ENCODE peak calls at places on chromosome X, in seven cellular contexts. One of them, this sample, is unnamed.

GRCh38 chrX:69507500-69507789 is 3.3 kb downstream of the NALF2 start:
- DNase-seq in pancreas: no peak
- DNase-seq in heart left ventricle: no peak
- DNase-seq in IMR-90: no peak
- DNase-seq in fibroblast of mammary gland: no peak
- DNase-seq in suprapubic skin: no peak
- DNase-seq in GM10248: no peak
- DNase-seq in this sample: no peak

GRCh38 chrX:1581132-1581531 is 10.3 kb upstream of the AKAP17A start:
- DNase-seq in pancreas: no peak
- DNase-seq in heart left ventricle: no peak
- DNase-seq in IMR-90: no peak
- DNase-seq in fibroblast of mammary gland: peak
- DNase-seq in suprapubic skin: no peak
- DNase-seq in GM10248: peak
- DNase-seq in this sample: no peak

GRCh38 chrX:145630081-145630480 is 187.5 kb upstream of the SLITRK2 start:
- DNase-seq in pancreas: peak
- DNase-seq in heart left ventricle: no peak
- DNase-seq in IMR-90: no peak
- DNase-seq in fibroblast of mammary gland: no peak
- DNase-seq in suprapubic skin: no peak
- DNase-seq in GM10248: no peak
- DNase-seq in this sample: no peak

GRCh38 chrX:24498181-24498580 is 33.1 kb downstream of the PDK3 start:
- DNase-seq in pancreas: no peak
- DNase-seq in heart left ventricle: no peak
- DNase-seq in IMR-90: no peak
- DNase-seq in fibroblast of mammary gland: peak
- DNase-seq in suprapubic skin: no peak
- DNase-seq in GM10248: no peak
- DNase-seq in this sample: no peak

GRCh38 chrX:48933757-48934156 is 14.9 kb upstream of the PIM2 start:
- DNase-seq in pancreas: no peak
- DNase-seq in heart left ventricle: no peak
- DNase-seq in IMR-90: no peak
- DNase-seq in fibroblast of mammary gland: no peak
- DNase-seq in suprapubic skin: no peak
- DNase-seq in GM10248: peak
- DNase-seq in this sample: no peak

GRCh38 chrX:55783723-55784122 is 66.2 kb downstream of the RRAGB start:
- DNase-seq in pancreas: no peak
- DNase-seq in heart left ventricle: no peak
- DNase-seq in IMR-90: no peak
- DNase-seq in fibroblast of mammary gland: no peak
- DNase-seq in suprapubic skin: no peak
- DNase-seq in GM10248: no peak
- DNase-seq in this sample: no peak

GRCh38 chrX:153727108-153727931 is 2.7 kb downstream of the ABCD1 start:
- DNase-seq in pancreas: peak
- DNase-seq in heart left ventricle: peak
- DNase-seq in IMR-90: no peak
- DNase-seq in fibroblast of mammary gland: no peak
- DNase-seq in suprapubic skin: no peak
- DNase-seq in GM10248: no peak
- DNase-seq in this sample: no peak

GRCh38 chrX:2710041-2710471 is 19.0 kb downstream of the CD99 start:
- DNase-seq in pancreas: peak
- DNase-seq in heart left ventricle: peak
- DNase-seq in IMR-90: peak
- DNase-seq in fibroblast of mammary gland: peak
- DNase-seq in suprapubic skin: peak
- DNase-seq in GM10248: no peak
- DNase-seq in this sample: no peak

GRCh38 chrX:140477987-140478386 is 26.9 kb downstream of the SOX3 start:
- DNase-seq in pancreas: no peak
- DNase-seq in heart left ventricle: no peak
- DNase-seq in IMR-90: no peak
- DNase-seq in fibroblast of mammary gland: no peak
- DNase-seq in suprapubic skin: no peak
- DNase-seq in GM10248: no peak
- DNase-seq in this sample: no peak

GRCh38 chrX:45351478-45351877 is 150.8 kb upstream of the DIPK2B start:
- DNase-seq in pancreas: no peak
- DNase-seq in heart left ventricle: no peak
- DNase-seq in IMR-90: peak
- DNase-seq in fibroblast of mammary gland: peak
- DNase-seq in suprapubic skin: no peak
- DNase-seq in GM10248: no peak
- DNase-seq in this sample: no peak

GRCh38 chrX:33379839-33380238 is 168.5 kb upstream of the DMD start:
- DNase-seq in pancreas: no peak
- DNase-seq in heart left ventricle: no peak
- DNase-seq in IMR-90: no peak
- DNase-seq in fibroblast of mammary gland: no peak
- DNase-seq in suprapubic skin: no peak
- DNase-seq in GM10248: no peak
- DNase-seq in this sample: no peak

GRCh38 chrX:72478351-72478750 is 94.3 kb downstream of the HDAC8 start:
- DNase-seq in pancreas: no peak
- DNase-seq in heart left ventricle: no peak
- DNase-seq in IMR-90: no peak
- DNase-seq in fibroblast of mammary gland: no peak
- DNase-seq in suprapubic skin: no peak
- DNase-seq in GM10248: no peak
- DNase-seq in this sample: no peak

GRCh38 chrX:9682861-9683260 is 82.8 kb downstream of the GPR143 start:
- DNase-seq in pancreas: no peak
- DNase-seq in heart left ventricle: no peak
- DNase-seq in IMR-90: no peak
- DNase-seq in fibroblast of mammary gland: no peak
- DNase-seq in suprapubic skin: no peak
- DNase-seq in GM10248: no peak
- DNase-seq in this sample: no peak

GRCh38 chrX:9681422-9681821 is 84.2 kb downstream of the GPR143 start:
- DNase-seq in pancreas: no peak
- DNase-seq in heart left ventricle: no peak
- DNase-seq in IMR-90: peak
- DNase-seq in fibroblast of mammary gland: peak
- DNase-seq in suprapubic skin: no peak
- DNase-seq in GM10248: no peak
- DNase-seq in this sample: no peak

GRCh38 chrX:9681011-9681410 is 84.6 kb downstream of the GPR143 start:
- DNase-seq in pancreas: no peak
- DNase-seq in heart left ventricle: no peak
- DNase-seq in IMR-90: no peak
- DNase-seq in fibroblast of mammary gland: no peak
- DNase-seq in suprapubic skin: no peak
- DNase-seq in GM10248: no peak
- DNase-seq in this sample: no peak

GRCh38 chrX:9683350-9683749 is 82.3 kb downstream of the GPR143 start:
- DNase-seq in pancreas: no peak
- DNase-seq in heart left ventricle: no peak
- DNase-seq in IMR-90: no peak
- DNase-seq in fibroblast of mammary gland: no peak
- DNase-seq in suprapubic skin: no peak
- DNase-seq in GM10248: no peak
- DNase-seq in this sample: no peak

GRCh38 chrX:9682456-9682855 is 83.2 kb downstream of the GPR143 start:
- DNase-seq in pancreas: no peak
- DNase-seq in heart left ventricle: no peak
- DNase-seq in IMR-90: peak
- DNase-seq in fibroblast of mammary gland: peak
- DNase-seq in suprapubic skin: no peak
- DNase-seq in GM10248: no peak
- DNase-seq in this sample: no peak
- TF ChIP-seq CTCF in pancreas: no peak
- TF ChIP-seq CTCF in heart left ventricle: peak
- TF ChIP-seq CTCF in IMR-90: peak
- TF ChIP-seq CTCF in fibroblast of mammary gland: no peak
- TF ChIP-seq CTCF in suprapubic skin: no peak
- TF ChIP-seq CTCF in GM10248: no peak
- TF ChIP-seq CTCF in this sample: peak

DNA sequence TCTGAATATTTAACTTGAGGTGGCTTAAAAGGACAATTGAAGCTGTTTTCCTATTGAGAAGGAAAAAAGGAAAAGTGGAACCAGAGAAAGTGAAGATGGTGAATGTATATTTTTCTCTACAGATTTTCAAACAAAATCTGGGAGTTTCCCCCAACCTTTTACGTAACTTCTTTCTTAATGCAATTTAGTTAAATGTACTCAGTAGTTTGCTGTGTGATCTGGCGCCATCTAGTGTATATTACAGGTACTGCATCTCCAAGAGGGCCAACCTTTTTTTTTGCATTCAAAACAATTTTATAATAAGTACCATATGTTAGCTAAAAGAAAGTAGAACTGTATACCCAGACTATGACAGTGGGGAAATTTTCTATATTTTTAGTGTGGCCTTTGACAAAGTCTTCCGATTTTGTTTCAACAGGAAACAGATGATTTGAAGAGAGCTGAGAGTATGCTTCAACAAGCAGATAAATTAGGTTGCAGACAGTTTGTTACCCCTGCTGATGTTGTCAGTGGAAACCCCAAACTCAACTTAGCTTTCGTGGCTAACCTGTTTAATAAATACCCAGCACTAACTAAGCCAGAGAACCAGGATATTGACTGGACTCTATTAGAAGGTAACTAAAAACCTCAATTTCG is 82.0 kb downstream of the PLS3 start:
- DNase-seq in pancreas: no peak
- DNase-seq in heart left ventricle: no peak
- DNase-seq in IMR-90: peak
- DNase-seq in fibroblast of mammary gland: peak
- DNase-seq in suprapubic skin: no peak
- DNase-seq in GM10248: peak
- DNase-seq in this sample: peak
- TF ChIP-seq CTCF in pancreas: peak
- TF ChIP-seq CTCF in heart left ventricle: peak
- TF ChIP-seq CTCF in IMR-90: peak
- TF ChIP-seq CTCF in fibroblast of mammary gland: peak
- TF ChIP-seq CTCF in suprapubic skin: peak
- TF ChIP-seq CTCF in GM10248: peak
- TF ChIP-seq CTCF in this sample: peak

DNA sequence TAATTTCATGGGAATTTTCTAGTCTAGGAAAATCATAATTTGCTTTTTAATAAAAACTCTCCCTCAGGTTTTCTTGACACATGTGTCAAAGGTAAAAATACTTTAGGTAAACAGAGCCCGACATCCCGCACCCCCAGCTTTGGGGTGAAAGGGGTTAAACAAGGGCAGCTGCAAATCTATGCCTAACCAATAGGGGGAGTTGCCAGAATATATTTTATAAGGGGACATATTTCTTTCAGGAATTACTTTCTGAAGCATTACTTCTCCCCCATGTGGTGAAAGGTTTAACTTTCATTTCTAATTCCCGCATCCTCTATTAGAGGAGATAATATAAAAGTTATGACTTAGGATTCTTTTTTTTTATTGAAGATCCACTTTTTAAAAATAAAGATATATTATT is 53.9 kb upstream of the HEPH start:
- DNase-seq in pancreas: no peak
- DNase-seq in heart left ventricle: no peak
- DNase-seq in IMR-90: peak
- DNase-seq in fibroblast of mammary gland: peak
- DNase-seq in suprapubic skin: no peak
- DNase-seq in GM10248: peak
- DNase-seq in this sample: no peak
- TF ChIP-seq CTCF in pancreas: no peak
- TF ChIP-seq CTCF in heart left ventricle: peak
- TF ChIP-seq CTCF in IMR-90: peak
- TF ChIP-seq CTCF in fibroblast of mammary gland: peak
- TF ChIP-seq CTCF in suprapubic skin: peak
- TF ChIP-seq CTCF in GM10248: peak
- TF ChIP-seq CTCF in this sample: peak

GRCh38 chrX:8183281-8183680 is 12.2 kb upstream of the VCX2 start:
- DNase-seq in pancreas: no peak
- DNase-seq in heart left ventricle: no peak
- DNase-seq in IMR-90: no peak
- DNase-seq in fibroblast of mammary gland: no peak
- DNase-seq in suprapubic skin: no peak
- DNase-seq in GM10248: no peak
- DNase-seq in this sample: no peak

DNA sequence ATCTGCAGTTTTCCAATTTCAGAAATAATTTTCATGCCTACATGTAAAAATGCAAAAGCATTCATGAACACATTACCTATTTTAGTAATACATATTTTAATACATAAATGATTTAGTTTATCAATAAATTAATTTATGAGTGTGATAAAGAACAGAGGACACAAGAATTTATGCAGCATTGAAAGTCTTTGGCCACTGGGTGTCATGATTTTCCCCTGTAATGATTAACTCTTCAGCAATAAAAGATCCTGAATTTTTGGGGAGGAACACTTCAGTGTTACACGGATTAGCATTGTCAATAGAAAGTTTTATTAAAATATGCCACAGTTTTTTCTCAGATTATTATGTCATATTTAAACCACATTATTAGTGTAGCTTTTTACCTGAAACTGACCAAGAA is 8.6 kb upstream of the VCX2 start:
- DNase-seq in pancreas: no peak
- DNase-seq in heart left ventricle: no peak
- DNase-seq in IMR-90: no peak
- DNase-seq in fibroblast of mammary gland: peak
- DNase-seq in suprapubic skin: no peak
- DNase-seq in GM10248: no peak
- DNase-seq in this sample: no peak
- TF ChIP-seq CTCF in pancreas: no peak
- TF ChIP-seq CTCF in heart left ventricle: peak
- TF ChIP-seq CTCF in IMR-90: no peak
- TF ChIP-seq CTCF in fibroblast of mammary gland: no peak
- TF ChIP-seq CTCF in suprapubic skin: no peak
- TF ChIP-seq CTCF in GM10248: no peak
- TF ChIP-seq CTCF in this sample: no peak

DNA sequence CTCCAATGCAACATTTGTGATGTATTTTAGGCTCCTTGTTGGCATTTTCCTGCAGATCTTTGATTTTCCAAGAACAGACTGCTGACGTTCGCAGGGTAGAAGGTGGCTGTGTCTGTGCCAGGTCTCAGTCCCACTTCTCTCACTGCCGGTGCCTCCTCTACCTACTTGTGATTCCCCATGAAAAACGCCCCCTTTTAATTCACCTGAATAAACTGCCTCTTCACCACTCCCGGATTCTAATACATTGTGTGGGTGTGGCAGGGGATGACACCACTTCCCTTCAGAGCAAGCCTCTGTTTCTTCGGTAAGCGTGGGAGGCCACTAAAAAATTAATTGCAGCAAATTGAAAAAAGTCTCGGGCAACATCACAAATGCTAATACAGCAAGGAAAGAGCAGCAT is 96.1 kb upstream of the FAM9B start:
- DNase-seq in pancreas: no peak
- DNase-seq in heart left ventricle: no peak
- DNase-seq in IMR-90: no peak
- DNase-seq in fibroblast of mammary gland: no peak
- DNase-seq in suprapubic skin: no peak
- DNase-seq in GM10248: no peak
- DNase-seq in this sample: no peak
- TF ChIP-seq CTCF in pancreas: no peak
- TF ChIP-seq CTCF in heart left ventricle: no peak
- TF ChIP-seq CTCF in IMR-90: no peak
- TF ChIP-seq CTCF in fibroblast of mammary gland: no peak
- TF ChIP-seq CTCF in suprapubic skin: no peak
- TF ChIP-seq CTCF in GM10248: no peak
- TF ChIP-seq CTCF in this sample: no peak